ENCODE peak calls at places on chromosomes 3 and 15, in seven cellular contexts. W is stomach, T is vagina, H is GM12892, Q is H1, D is GM12891, X is K562. R is an unnamed sample.

GRCh38 chr15:99682455-99682854 is 50.8 kb downstream of the LYSMD4 start:
- DNase-seq in Q (no peak), H (no peak), D (no peak), X (no peak), T (no peak), W (no peak), R (no peak)

GRCh38 chr3:194728986-194729385 is 43.3 kb downstream of the FAM43A start:
- DNase-seq in Q (no peak), H (no peak), X (no peak), T (no peak), W (no peak), D (no peak), R (no peak)

GRCh38 chr3:32996046-32996754 is 44.8 kb downstream of the CCR4 start:
- DNase-seq in Q (no peak), D (no peak), W (no peak), T (no peak), H (no peak), X (no peak), R (no peak)

GRCh38 chr3:183085634-183086390 is 13.5 kb downstream of the MCCC1 start:
- DNase-seq in H (no peak), X (peak), W (no peak), T (no peak), D (no peak), Q (peak), R (peak)

GRCh38 chr3:192905980-192906678 is 11.5 kb downstream of the MB21D2 start:
- DNase-seq in D (no peak), X (no peak), W (no peak), T (no peak), H (no peak), Q (no peak), R (no peak)

GRCh38 chr3:160346511-160346910 is 52.5 kb downstream of the IFT80 start:
- DNase-seq in Q (no peak), H (no peak), D (no peak), T (no peak), X (no peak), W (no peak), R (no peak)

GRCh38 chr15:76180321-76180720 is 120.5 kb downstream of the TMEM266 start:
- DNase-seq in Q (no peak), H (no peak), D (no peak), T (no peak), W (no peak), X (no peak), R (no peak)

GRCh38 chr3:126493731-126494130 is 18.0 kb upstream of the ZXDC start:
- DNase-seq in W (no peak), H (no peak), X (no peak), T (no peak), Q (no peak), D (no peak), R (no peak)

GRCh38 chr3:27590437-27591320 is 106.5 kb upstream of the SLC4A7 start:
- DNase-seq in Q (no peak), D (no peak), W (no peak), T (no peak), X (no peak), H (no peak), R (no peak)

GRCh38 chr15:96329403-96329981 is 1.0 kb upstream of the NR2F2 start:
- DNase-seq in Q (no peak), X (peak), H (no peak), W (no peak), D (no peak), T (no peak), R (no peak)
- TF ChIP-seq POLR2AphosphoS5 in Q (no peak), X (no peak), H (no peak), W (no peak), D (no peak), T (no peak), R (no peak)

GRCh38 chr3:38003817-38004414 is 13.3 kb downstream of the VILL start:
- DNase-seq in X (no peak), D (no peak), W (no peak), H (no peak), T (no peak), Q (no peak), R (no peak)
- TF ChIP-seq POLR2AphosphoS5 in X (no peak), D (no peak), W (no peak), H (no peak), T (no peak), Q (no peak), R (no peak)

GRCh38 chr3:124759666-124760401 is 29.6 kb downstream of the UMPS start:
- DNase-seq in D (no peak), Q (no peak), X (no peak), T (no peak), W (no peak), H (no peak), R (peak)

GRCh38 chr3:124761935-124762334 is 31.7 kb downstream of the UMPS start:
- DNase-seq in T (no peak), Q (no peak), X (no peak), D (no peak), H (no peak), W (no peak), R (no peak)

GRCh38 chr3:124761250-124761796 is 31.1 kb downstream of the UMPS start:
- DNase-seq in D (peak), Q (peak), H (peak), W (peak), T (no peak), X (peak), R (no peak)

GRCh38 chr3:124760601-124761000 is 30.3 kb downstream of the UMPS start:
- DNase-seq in W (no peak), D (no peak), X (no peak), Q (no peak), H (no peak), T (no peak), R (no peak)

DNA sequence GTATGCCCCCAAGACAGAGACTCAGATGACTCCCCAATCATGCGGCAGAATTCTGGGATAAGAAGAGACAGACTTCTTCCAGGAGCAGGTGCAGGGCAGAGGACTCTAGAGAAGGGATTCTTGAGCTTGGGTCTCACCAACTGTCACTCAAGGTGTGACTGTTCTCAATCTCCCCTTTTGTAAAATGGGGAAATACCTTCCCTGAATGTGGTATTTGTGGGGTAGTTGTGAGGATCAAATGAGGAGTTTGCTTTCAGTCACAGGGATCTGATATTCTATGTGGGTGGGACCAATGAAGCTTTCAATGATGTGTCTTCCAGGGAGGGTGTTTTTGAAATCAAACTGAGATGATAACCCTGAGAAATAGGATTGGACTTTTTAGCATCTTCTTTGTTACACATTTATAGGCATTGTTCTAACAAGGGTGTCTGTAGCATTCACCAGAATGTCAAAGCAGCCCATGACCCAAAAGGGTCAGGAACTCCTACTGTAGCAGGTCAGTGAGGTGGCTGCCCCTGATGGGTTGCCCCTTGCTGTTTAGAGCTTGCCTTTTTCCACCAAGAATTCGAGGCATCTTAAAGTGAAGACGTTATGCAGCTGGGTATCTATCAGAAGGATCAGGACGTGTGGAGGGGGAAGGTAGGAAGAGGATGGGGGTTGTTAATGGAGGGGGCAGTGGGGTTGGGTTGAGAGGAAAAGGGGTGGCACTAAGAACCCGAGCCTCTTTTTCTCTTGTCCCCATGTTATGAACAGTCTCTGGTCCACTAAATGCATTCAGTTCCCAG is 28.8 kb downstream of the UMPS start:
- DNase-seq in T (no peak), H (no peak), W (no peak), D (no peak), Q (no peak), X (no peak), R (no peak)
- TF ChIP-seq POLR2AphosphoS5 in T (no peak), H (no peak), W (no peak), D (no peak), Q (no peak), X (no peak), R (no peak)

GRCh38 chr3:54004351-54004750 is 112.7 kb upstream of the SELENOK start:
- DNase-seq in H (no peak), D (no peak), X (no peak), W (no peak), T (no peak), Q (no peak), R (no peak)
- TF ChIP-seq POLR2AphosphoS5 in H (no peak), D (no peak), X (no peak), W (no peak), T (no peak), Q (no peak), R (no peak)

R was measured in upper lobe of left lung.